ENCODE peak calls at places on chromosomes 3 and 15, in ten cellular contexts. Z, U, G, D, M, Y, H, L, F and P are unnamed samples.

GRCh38 chr3:85102774-85103173 is 144.0 kb downstream of the CADM2 start:
- DNase-seq in Y (no peak), Z (no peak), F (no peak), D (no peak), U (no peak), G (no peak), H (no peak), L (no peak), M (no peak), P (no peak)

GRCh38 chr15:84034831-84035753 is 200.5 kb upstream of the GOLGA6L4 start:
- DNase-seq in L (peak), U (peak), H (peak), Z (no peak), G (no peak), D (peak), F (no peak), M (no peak), Y (no peak), P (no peak)

GRCh38 chr15:25181290-25182097 is 226.7 kb downstream of the SNRPN start:
- DNase-seq in L (no peak), Y (peak), H (no peak), D (no peak), F (no peak), G (no peak), U (no peak), Z (peak), M (no peak), P (no peak)

GRCh38 chr3:57227930-57228733 is 603 bp downstream of the APPL1 start:
- DNase-seq in Z (peak), L (peak), U (no peak), D (peak), M (peak), G (peak), Y (peak), H (peak), F (no peak), P (peak)

GRCh38 chr3:190566043-190566933 is 52.4 kb downstream of the IL1RAP start:
- DNase-seq in Y (no peak), F (no peak), M (no peak), Z (peak), G (no peak), D (peak), U (peak), H (peak), L (peak), P (no peak)

GRCh38 chr3:107928084-107928445 is 162.8 kb downstream of the CD47 start:
- DNase-seq in H (no peak), Y (no peak), M (no peak), L (peak), D (peak), U (no peak), F (no peak), Z (no peak), G (peak), P (no peak)

GRCh38 chr3:130310109-130310508 is 35.4 kb upstream of the COL6A5 start:
- DNase-seq in L (no peak), F (no peak), Z (no peak), G (no peak), H (no peak), Y (no peak), D (no peak), M (no peak), U (no peak), P (no peak)

GRCh38 chr3:8113649-8114048 is 388.0 kb upstream of the LMCD1 start:
- DNase-seq in Z (no peak), D (no peak), L (no peak), H (no peak), M (no peak), U (no peak), Y (no peak), G (peak), F (no peak), P (no peak)

GRCh38 chr15:47466357-47466756 is 250.9 kb upstream of the SEMA6D start:
- DNase-seq in Z (no peak), G (no peak), F (no peak), Y (no peak), U (no peak), H (no peak), D (peak), M (no peak), L (no peak), P (no peak)

GRCh38 chr3:111106993-111107392 is 35.4 kb downstream of the NECTIN3 start:
- DNase-seq in L (no peak), Z (no peak), G (no peak), M (no peak), D (no peak), F (no peak), U (no peak), H (no peak), Y (no peak), P (no peak)

GRCh38 chr15:39960411-39960810 is 26.5 kb downstream of the EIF2AK4 start:
- DNase-seq in Z (no peak), L (no peak), G (no peak), U (no peak), M (no peak), Y (no peak), F (no peak), D (no peak), H (no peak), P (no peak)

GRCh38 chr3:42691861-42692666 is 6.7 kb downstream of the KLHL40 start:
- DNase-seq in H (no peak), L (no peak), Z (no peak), F (no peak), G (no peak), M (no peak), D (no peak), U (no peak), Y (peak), P (no peak)

GRCh38 chr3:37997791-37998370 is 7.3 kb downstream of the VILL start:
- DNase-seq in L (no peak), Y (no peak), M (no peak), Z (peak), U (no peak), D (no peak), F (no peak), H (no peak), G (no peak), P (no peak)

GRCh38 chr15:90869601-90870353 is 1.4 kb downstream of the FURIN start:
- DNase-seq in D (peak), U (no peak), M (no peak), G (no peak), Z (no peak), F (no peak), L (peak), H (peak), Y (no peak), P (no peak)

GRCh38 chr3:28923994-28924393 is 356.9 kb upstream of the RBMS3 start:
- DNase-seq in U (no peak), M (no peak), F (no peak), H (no peak), L (no peak), Z (no peak), D (no peak), G (no peak), Y (no peak), P (no peak)

GRCh38 chr3:153848701-153849100 is 272.5 kb upstream of the ARHGEF26 start:
- DNase-seq in G (peak), Y (no peak), M (no peak), H (no peak), U (no peak), Z (no peak), F (no peak), L (no peak), D (no peak), P (no peak)